ENCODE peak calls at places on chromosomes 11 and 22, in nine cellular contexts. J is HCT116, I is NB4, M is WTC11, T is GM12878, C is SK-N-SH, X is K562, Z is H1, S is HepG2. W is an unnamed sample.

GRCh38 chr11:69375316-69376154 is 81.6 kb downstream of the MYEOV start:
- DNase-seq in S (no peak), X (no peak), J (no peak), M (no peak), T (no peak), I (no peak), C (no peak), Z (no peak), W (no peak)

GRCh38 chr22:17767236-17768065 is 6.8 kb downstream of the BID start:
- DNase-seq in I (no peak), J (no peak), Z (no peak), M (no peak), S (no peak), X (no peak), T (peak), C (no peak), W (no peak)

GRCh38 chr11:131409307-131409706 is 38.9 kb downstream of the NTM start:
- DNase-seq in S (no peak), J (no peak), C (no peak), I (no peak), M (no peak), X (no peak), T (no peak), Z (no peak), W (no peak)

GRCh38 chr11:66886671-66887221 is 29.9 kb downstream of the LRFN4 start:
- DNase-seq in T (no peak), Z (no peak), C (no peak), S (no peak), J (peak), X (no peak), M (no peak), I (no peak), W (peak)

GRCh38 chr11:33376331-33377099 is 119.3 kb downstream of the HIPK3 start:
- DNase-seq in T (no peak), S (no peak), I (no peak), X (no peak), J (no peak), Z (peak), C (peak), M (peak), W (no peak)

GRCh38 chr11:64531906-64532312 is 59.1 kb upstream of the SLC22A12 start:
- DNase-seq in Z (no peak), T (no peak), M (no peak), C (no peak), I (peak), X (no peak), S (no peak), J (no peak), W (no peak)

GRCh38 chr11:8767466-8768142 is 85.0 kb downstream of the RPL27A start:
- DNase-seq in M (no peak), S (no peak), T (no peak), C (no peak), X (no peak), I (no peak), Z (no peak), J (no peak), W (no peak)

GRCh38 chr22:47201996-47202818 is 439.8 kb downstream of the TBC1D22A start:
- DNase-seq in X (no peak), S (no peak), Z (peak), I (no peak), C (no peak), J (no peak), M (no peak), T (no peak), W (no peak)

GRCh38 chr11:43736502-43737193 is 56.1 kb downstream of the HSD17B12 start:
- DNase-seq in M (no peak), T (no peak), Z (no peak), X (no peak), C (no peak), S (peak), J (no peak), I (peak), W (no peak)

GRCh38 chr11:74592441-74593362 is at the start of gene POLD3:
- DNase-seq in C (peak), T (peak), Z (peak), M (peak), X (peak), I (peak), S (peak), J (peak), W (peak)

DNA sequence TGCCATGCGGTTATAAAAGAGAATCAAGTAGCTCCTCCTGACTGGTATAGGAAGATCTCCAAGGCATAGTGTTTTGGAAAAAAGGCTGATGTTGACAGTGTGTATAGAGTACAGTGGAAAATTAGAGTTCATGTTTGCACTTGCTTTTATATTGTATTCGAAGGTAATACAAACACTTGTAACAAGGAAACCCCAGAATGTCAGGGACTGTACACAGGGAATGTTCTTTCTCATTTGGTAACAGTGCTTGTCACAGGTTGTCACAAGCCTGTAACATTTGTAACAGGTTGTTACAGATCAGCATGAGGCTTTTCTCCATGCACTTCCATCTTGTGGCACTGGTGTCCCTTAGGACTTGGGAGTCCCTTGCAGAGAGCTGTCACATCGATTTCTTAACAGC is 64.0 kb downstream of the GRK3 start:
- DNase-seq in S (no peak), J (no peak), M (no peak), Z (no peak), C (no peak), I (no peak), T (no peak), X (no peak), W (no peak)
- TF ChIP-seq MAX in S (no peak), J (no peak), M (no peak), Z (no peak), C (no peak), I (no peak), T (no peak), X (no peak), W (no peak)

GRCh38 chr22:42711281-42711731 is 9.4 kb downstream of the A4GALT start:
- DNase-seq in C (no peak), X (no peak), J (no peak), T (no peak), Z (no peak), M (no peak), S (no peak), I (no peak), W (no peak)
- TF ChIP-seq MAX in C (no peak), X (no peak), J (no peak), T (no peak), Z (no peak), M (no peak), S (no peak), I (no peak), W (no peak)

GRCh38 chr11:76670475-76671235 is at the start of gene LRRC32:
- DNase-seq in I (peak), J (no peak), S (no peak), T (no peak), X (peak), C (peak), Z (peak), M (peak), W (no peak)
- TF ChIP-seq MAX in I (no peak), J (no peak), S (no peak), T (no peak), X (peak), C (peak), Z (peak), M (peak), W (no peak)

GRCh38 chr22:36085476-36086169 is 57.0 kb upstream of the RBFOX2 start:
- DNase-seq in J (no peak), T (no peak), S (no peak), I (no peak), X (no peak), M (no peak), Z (no peak), C (no peak), W (no peak)

GRCh38 chr22:36086629-36087254 is 58.1 kb upstream of the RBFOX2 start:
- DNase-seq in J (no peak), M (no peak), S (no peak), Z (no peak), I (no peak), X (no peak), T (no peak), C (no peak), W (no peak)

GRCh38 chr22:36086170-36086490 is 57.5 kb upstream of the RBFOX2 start:
- DNase-seq in S (no peak), Z (peak), C (no peak), J (no peak), X (peak), M (peak), T (no peak), I (peak), W (peak)

GRCh38 chr22:36083056-36083455 is 54.4 kb upstream of the RBFOX2 start:
- DNase-seq in T (no peak), C (no peak), S (no peak), J (no peak), M (no peak), I (no peak), Z (no peak), X (no peak), W (no peak)

DNA sequence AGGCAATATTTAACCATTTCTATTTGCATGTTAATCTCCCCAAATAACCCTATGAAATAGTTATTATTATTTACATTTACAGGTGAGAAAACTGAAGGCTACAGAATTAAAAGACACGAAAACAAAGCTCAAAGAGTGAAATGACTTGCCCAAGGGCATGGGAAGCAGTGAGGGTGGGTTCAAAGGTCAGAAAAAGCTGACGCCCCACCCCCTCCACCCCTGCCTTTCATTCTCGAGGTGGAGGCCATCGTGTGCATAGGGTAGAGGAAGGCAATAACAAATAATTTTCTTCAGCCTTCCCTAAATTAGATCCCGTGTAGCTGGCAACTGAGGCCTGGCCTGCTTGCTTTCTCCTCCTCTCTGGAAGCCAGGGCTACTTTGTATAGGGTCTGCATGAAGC is 56.1 kb upstream of the RBFOX2 start:
- DNase-seq in M (no peak), Z (no peak), T (no peak), I (no peak), C (no peak), J (no peak), X (no peak), S (peak), W (no peak)
- TF ChIP-seq MAX in M (no peak), Z (no peak), T (no peak), I (no peak), C (no peak), J (no peak), X (no peak), S (no peak), W (no peak)